ENCODE peak calls at places on chromosome 9, in five cellular contexts. V, Q, Z, Y and N are unnamed samples.

GRCh38 chr9:20491612-20492011 is 130.7 kb downstream of the MLLT3 start:
- DNase-seq in Q (no peak), Y (no peak), Z (no peak), V (no peak), N (no peak)

GRCh38 chr9:19922476-19923118 is 133.8 kb upstream of the SLC24A2 start:
- DNase-seq in V (no peak), Q (peak; percentile 15), Z (no peak), Y (peak; percentile 41), N (no peak)

GRCh38 chr9:93567271-93567959 is 9.0 kb upstream of the PHF2 start:
- DNase-seq in V (no peak), Y (no peak), Z (no peak), Q (no peak), N (no peak)

GRCh38 chr9:87725356-87725899 is 491 bp upstream of the CTSL start:
- DNase-seq in Q (no peak), Y (peak; percentile 31), V (no peak), Z (peak; percentile 45), N (no peak)

GRCh38 chr9:129427113-129427512 is 193.8 kb downstream of the C9orf50 start:
- DNase-seq in V (no peak), Q (no peak), Z (no peak), Y (no peak), N (no peak)

GRCh38 chr9:81395301-81396054 is 293.9 kb downstream of the TLE1 start:
- DNase-seq in V (no peak), Q (no peak), Y (no peak), Z (no peak), N (no peak)

GRCh38 chr9:112029921-112030444 is 133.4 kb downstream of the UGCG start:
- DNase-seq in V (peak; percentile 21), Q (no peak), Y (no peak), Z (no peak), N (no peak)

GRCh38 chr9:131104016-131104740 is 7.8 kb downstream of the AIF1L start:
- DNase-seq in Y (no peak), V (no peak), Z (no peak), Q (no peak), N (no peak)

GRCh38 chr9:16321461-16322119 is 548.9 kb downstream of the BNC2 start:
- DNase-seq in Q (no peak), Z (no peak), V (no peak), Y (peak; percentile 79), N (no peak)

GRCh38 chr9:26264709-26265601 is 586.7 kb upstream of the TUSC1 start:
- DNase-seq in Z (no peak), Q (no peak), V (no peak), Y (no peak), N (no peak)
- H3K27ac ChIP-seq in Z (no peak overlapping the region), Q (no peak overlapping the region), V (no peak overlapping the region), Y (no peak overlapping the region), N (no peak overlapping the region)

DNA sequence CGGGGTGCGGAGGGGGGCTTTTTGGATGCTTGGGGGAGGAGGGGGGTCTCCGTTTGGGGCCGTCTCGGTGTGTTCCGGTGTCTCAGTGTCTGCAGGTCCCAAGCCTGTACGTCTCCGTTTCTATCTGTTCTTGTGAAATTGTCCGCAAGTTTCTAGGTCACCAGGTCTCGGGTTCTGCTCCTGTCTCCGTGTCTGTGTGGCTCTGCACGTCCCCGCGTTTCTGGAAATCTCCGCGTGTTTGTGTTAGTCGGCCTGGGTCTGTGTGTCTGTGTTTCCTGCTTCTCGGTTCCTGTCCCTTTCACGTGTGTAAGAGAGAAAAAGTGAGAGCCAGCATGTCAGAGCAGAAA is 947 bp downstream of the COL27A1 start:
- DNase-seq in V (peak; percentile 26), Q (no peak), Y (peak; percentile 63), Z (no peak), N (no peak)
- H3K27ac ChIP-seq in V (no peak overlapping the region), Q (no peak overlapping the region), Y (peak overlapping the region; percentile 26), Z (peak overlapping the region; percentile 92), N (peak overlapping the region; percentile 72)

GRCh38 chr9:98379572-98379971 is 124.1 kb upstream of the TBC1D2 start:
- DNase-seq in Y (no peak), Z (no peak), Q (no peak), V (no peak), N (no peak)
- H3K27ac ChIP-seq in Y (no peak overlapping the region), Z (no peak overlapping the region), Q (no peak overlapping the region), V (no peak overlapping the region), N (no peak overlapping the region)

DNA sequence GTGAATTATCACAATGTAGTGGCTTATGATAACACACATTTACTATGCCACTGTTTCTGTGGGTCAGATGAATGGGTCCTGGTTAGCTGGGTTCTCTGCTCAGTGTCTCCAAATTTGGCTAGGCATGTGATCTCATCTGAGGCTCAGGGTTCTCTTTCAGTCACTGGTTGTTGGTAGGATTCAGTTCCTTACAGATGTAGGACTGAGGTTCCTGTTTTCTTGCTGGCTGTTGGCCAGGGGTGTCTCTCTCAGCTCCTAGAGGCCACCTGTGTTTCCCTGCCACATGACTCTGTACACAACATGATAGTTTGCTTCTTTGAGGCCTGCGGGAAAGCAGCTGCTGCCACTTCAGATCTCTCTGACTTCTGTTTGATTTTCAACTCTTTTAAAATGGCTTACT is 7.1 kb downstream of the NFX1 start:
- DNase-seq in Q (no peak), V (no peak), Z (peak; percentile 38), Y (peak; percentile 60), N (no peak)
- H3K27ac ChIP-seq in Q (no peak overlapping the region), V (no peak overlapping the region), Z (no peak overlapping the region), Y (no peak overlapping the region), N (no peak overlapping the region)

GRCh38 chr9:136328011-136328621 is 777 bp downstream of the GPSM1 start:
- DNase-seq in Y (no peak), V (no peak), Z (no peak), Q (no peak), N (no peak)
- H3K27ac ChIP-seq in Y (peak overlapping the region; percentile 32), V (no peak overlapping the region), Z (peak overlapping the region; percentile 98), Q (peak overlapping the region; percentile 65), N (peak overlapping the region; percentile 66)

GRCh38 chr9:37370282-37370681 is 52.2 kb upstream of the GRHPR start:
- DNase-seq in Q (no peak), V (no peak), Z (no peak), Y (no peak), N (no peak)

GRCh38 chr9:37371565-37372464 is 50.7 kb upstream of the GRHPR start:
- DNase-seq in Z (no peak), V (no peak), Y (no peak), Q (no peak), N (no peak)

GRCh38 chr9:37370968-37371563 is 51.4 kb upstream of the GRHPR start:
- DNase-seq in Q (no peak), Z (no peak), Y (no peak), V (no peak), N (no peak)

GRCh38 chr9:37372839-37373238 is 49.7 kb upstream of the GRHPR start:
- DNase-seq in Q (no peak), Z (no peak), Y (no peak), V (no peak), N (no peak)

GRCh38 chr9:37369671-37370070 is 52.8 kb upstream of the GRHPR start:
- DNase-seq in Q (no peak), Y (no peak), Z (no peak), V (no peak), N (no peak)
- H3K27ac ChIP-seq in Q (no peak overlapping the region), Y (no peak overlapping the region), Z (no peak overlapping the region), V (no peak overlapping the region), N (no peak overlapping the region)

GRCh38 chr9:136107155-136107952 is 11.3 kb downstream of the TMEM250 start:
- DNase-seq in Q (no peak), Z (no peak), V (peak; percentile 40), Y (no peak), N (no peak)
- H3K27ac ChIP-seq in Q (peak overlapping the region; percentile 97), Z (no peak overlapping the region), V (peak overlapping the region; percentile 54), Y (no peak overlapping the region), N (peak overlapping the region; percentile 92)

GRCh38 chr9:123073991-123074422 is 40.5 kb downstream of the GPR21 start:
- DNase-seq in Z (no peak), V (no peak), Q (no peak), Y (no peak), N (no peak)
- H3K27ac ChIP-seq in Z (peak overlapping the region; percentile 66), V (no peak overlapping the region), Q (no peak overlapping the region), Y (no peak overlapping the region), N (no peak overlapping the region)

DNA sequence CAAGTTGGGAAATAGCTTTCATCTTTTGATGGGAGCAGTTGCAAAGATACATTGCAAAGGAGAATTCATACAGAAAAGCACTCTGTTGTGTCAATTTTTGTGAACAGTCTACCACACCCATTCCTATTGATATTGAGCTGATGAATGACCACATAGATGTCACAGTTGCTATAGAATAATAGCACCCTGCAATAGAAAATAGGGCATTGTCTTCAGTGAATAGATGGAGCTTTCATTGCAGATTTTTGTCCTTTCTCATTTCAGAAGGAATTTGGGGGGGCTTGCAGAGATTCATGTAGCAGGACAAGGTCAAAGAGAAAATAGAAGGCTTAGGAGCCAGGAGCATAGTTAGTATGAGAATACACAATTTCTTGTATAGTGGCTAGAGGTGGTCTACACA is 237.9 kb downstream of the TMEM38B start:
- DNase-seq in Y (no peak), V (no peak), Q (no peak), Z (no peak), N (no peak)
- H3K27ac ChIP-seq in Y (no peak overlapping the region), V (no peak overlapping the region), Q (no peak overlapping the region), Z (no peak overlapping the region), N (no peak overlapping the region)

DNA sequence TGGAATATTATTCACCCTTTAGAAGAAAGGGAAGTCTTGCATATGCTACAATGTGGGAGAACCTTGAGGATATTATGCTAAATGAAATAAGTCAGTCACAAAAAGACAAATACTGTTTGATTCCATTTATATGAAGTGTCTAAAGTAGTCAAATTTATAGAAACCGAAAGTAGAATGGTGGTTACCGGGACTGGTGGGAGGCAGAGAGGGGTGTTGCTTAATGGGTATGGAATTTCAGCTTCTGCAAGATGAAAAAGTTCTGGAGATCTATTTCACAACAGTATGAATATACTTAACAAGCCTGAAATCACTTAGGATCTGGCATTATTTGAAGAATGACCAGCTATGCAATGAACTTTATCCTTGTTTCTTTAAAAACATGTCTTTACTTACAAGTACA is 14.6 kb upstream of the FREM1 start:
- DNase-seq in V (no peak), Y (no peak), Z (no peak), Q (no peak), N (no peak)
- H3K27ac ChIP-seq in V (no peak overlapping the region), Y (no peak overlapping the region), Z (no peak overlapping the region), Q (no peak overlapping the region), N (no peak overlapping the region)